ENCODE peak calls at places on chromosome 14, in nine cellular contexts. One of them, this sample, is unnamed.
A peak's percentile ranks its signal among the peaks of the same experiment; 100 is the strongest.

GRCh38 chr14:49972840-49973239 is 80.0 kb downstream of the ARF6 start:
- DNase-seq in NCI-H1048: no peak
- DNase-seq in glutamatergic neuron: no peak
- DNase-seq in stimulated activated CD4-positive, alpha-beta T cell treated with anti-CD3 and anti-CD28 coated beads, TNF-alpha, amount 100 ng/mL, for 4 hours: no peak
- DNase-seq in CD4-positive, alpha-beta memory T cell: peak; percentile 30
- DNase-seq in posterior cingulate gyrus: no peak
- DNase-seq in EH: peak; percentile 93
- DNase-seq in endothelial cell: no peak
- DNase-seq in cardiac fibroblast: peak; percentile 93
- DNase-seq in this sample: peak; percentile 92

GRCh38 chr14:24277606-24278321 is 6.4 kb upstream of the RABGGTA start:
- DNase-seq in stimulated activated CD4-positive, alpha-beta T cell treated with anti-CD3 and anti-CD28 coated beads, TNF-alpha, amount 100 ng/mL, for 4 hours: no peak
- DNase-seq in cardiac fibroblast: no peak
- DNase-seq in posterior cingulate gyrus: peak; percentile 45
- DNase-seq in CD4-positive, alpha-beta memory T cell: no peak
- DNase-seq in glutamatergic neuron: no peak
- DNase-seq in endothelial cell: no peak
- DNase-seq in EH: no peak
- DNase-seq in NCI-H1048: no peak
- DNase-seq in this sample: no peak

GRCh38 chr14:23376477-23377200 is at the start of gene CMTM5:
- DNase-seq in CD4-positive, alpha-beta memory T cell: no peak
- DNase-seq in posterior cingulate gyrus: peak; percentile 97
- DNase-seq in cardiac fibroblast: no peak
- DNase-seq in EH: no peak
- DNase-seq in stimulated activated CD4-positive, alpha-beta T cell treated with anti-CD3 and anti-CD28 coated beads, TNF-alpha, amount 100 ng/mL, for 4 hours: no peak
- DNase-seq in glutamatergic neuron: peak; percentile 50
- DNase-seq in endothelial cell: no peak
- DNase-seq in NCI-H1048: no peak
- DNase-seq in this sample: no peak

GRCh38 chr14:69685716-69686115 is 74.3 kb downstream of the SUSD6 start:
- DNase-seq in posterior cingulate gyrus: peak; percentile 84
- DNase-seq in EH: peak; percentile 24
- DNase-seq in CD4-positive, alpha-beta memory T cell: no peak
- DNase-seq in endothelial cell: no peak
- DNase-seq in NCI-H1048: no peak
- DNase-seq in cardiac fibroblast: peak; percentile 75
- DNase-seq in glutamatergic neuron: no peak
- DNase-seq in stimulated activated CD4-positive, alpha-beta T cell treated with anti-CD3 and anti-CD28 coated beads, TNF-alpha, amount 100 ng/mL, for 4 hours: no peak
- DNase-seq in this sample: peak; percentile 58

GRCh38 chr14:45199246-45199645 is 53.8 kb downstream of the MIS18BP1 start:
- DNase-seq in stimulated activated CD4-positive, alpha-beta T cell treated with anti-CD3 and anti-CD28 coated beads, TNF-alpha, amount 100 ng/mL, for 4 hours: no peak
- DNase-seq in CD4-positive, alpha-beta memory T cell: no peak
- DNase-seq in EH: peak; percentile 67
- DNase-seq in cardiac fibroblast: peak; percentile 82
- DNase-seq in NCI-H1048: no peak
- DNase-seq in endothelial cell: no peak
- DNase-seq in posterior cingulate gyrus: no peak
- DNase-seq in glutamatergic neuron: no peak
- DNase-seq in this sample: peak; percentile 79

GRCh38 chr14:64221604-64222003 is 72.6 kb downstream of the ESR2 start:
- DNase-seq in stimulated activated CD4-positive, alpha-beta T cell treated with anti-CD3 and anti-CD28 coated beads, TNF-alpha, amount 100 ng/mL, for 4 hours: no peak
- DNase-seq in NCI-H1048: no peak
- DNase-seq in posterior cingulate gyrus: no peak
- DNase-seq in cardiac fibroblast: no peak
- DNase-seq in EH: no peak
- DNase-seq in endothelial cell: no peak
- DNase-seq in CD4-positive, alpha-beta memory T cell: no peak
- DNase-seq in glutamatergic neuron: no peak
- DNase-seq in this sample: no peak

GRCh38 chr14:99733551-99734405 is 49.7 kb downstream of the CYP46A1 start:
- DNase-seq in EH: no peak
- DNase-seq in NCI-H1048: no peak
- DNase-seq in cardiac fibroblast: no peak
- DNase-seq in glutamatergic neuron: peak; percentile 19
- DNase-seq in stimulated activated CD4-positive, alpha-beta T cell treated with anti-CD3 and anti-CD28 coated beads, TNF-alpha, amount 100 ng/mL, for 4 hours: no peak
- DNase-seq in posterior cingulate gyrus: peak; percentile 68
- DNase-seq in CD4-positive, alpha-beta memory T cell: no peak
- DNase-seq in endothelial cell: peak; percentile 62
- DNase-seq in this sample: no peak

GRCh38 chr14:81408595-81408994 is 8.5 kb upstream of the STON2 start:
- DNase-seq in CD4-positive, alpha-beta memory T cell: no peak
- DNase-seq in stimulated activated CD4-positive, alpha-beta T cell treated with anti-CD3 and anti-CD28 coated beads, TNF-alpha, amount 100 ng/mL, for 4 hours: no peak
- DNase-seq in endothelial cell: no peak
- DNase-seq in EH: no peak
- DNase-seq in glutamatergic neuron: no peak
- DNase-seq in cardiac fibroblast: no peak
- DNase-seq in NCI-H1048: no peak
- DNase-seq in posterior cingulate gyrus: no peak
- DNase-seq in this sample: no peak

GRCh38 chr14:91038439-91038838 is 22.0 kb downstream of the RPS6KA5 start:
- DNase-seq in posterior cingulate gyrus: peak; percentile 70
- DNase-seq in NCI-H1048: no peak
- DNase-seq in glutamatergic neuron: no peak
- DNase-seq in stimulated activated CD4-positive, alpha-beta T cell treated with anti-CD3 and anti-CD28 coated beads, TNF-alpha, amount 100 ng/mL, for 4 hours: no peak
- DNase-seq in CD4-positive, alpha-beta memory T cell: no peak
- DNase-seq in EH: no peak
- DNase-seq in cardiac fibroblast: peak; percentile 71
- DNase-seq in endothelial cell: no peak
- DNase-seq in this sample: no peak

GRCh38 chr14:101480022-101480746 is 81.1 kb upstream of the DIO3 start:
- DNase-seq in CD4-positive, alpha-beta memory T cell: no peak
- DNase-seq in endothelial cell: no peak
- DNase-seq in cardiac fibroblast: no peak
- DNase-seq in EH: no peak
- DNase-seq in glutamatergic neuron: peak; percentile 58
- DNase-seq in NCI-H1048: no peak
- DNase-seq in posterior cingulate gyrus: no peak
- DNase-seq in stimulated activated CD4-positive, alpha-beta T cell treated with anti-CD3 and anti-CD28 coated beads, TNF-alpha, amount 100 ng/mL, for 4 hours: no peak
- DNase-seq in this sample: no peak

GRCh38 chr14:41257476-41257875 is 349.2 kb upstream of the LRFN5 start:
- DNase-seq in EH: no peak
- DNase-seq in CD4-positive, alpha-beta memory T cell: no peak
- DNase-seq in glutamatergic neuron: no peak
- DNase-seq in endothelial cell: no peak
- DNase-seq in cardiac fibroblast: no peak
- DNase-seq in NCI-H1048: no peak
- DNase-seq in posterior cingulate gyrus: no peak
- DNase-seq in stimulated activated CD4-positive, alpha-beta T cell treated with anti-CD3 and anti-CD28 coated beads, TNF-alpha, amount 100 ng/mL, for 4 hours: no peak
- DNase-seq in this sample: no peak

GRCh38 chr14:67425603-67426002 is 13.6 kb upstream of the PLEK2 start:
- DNase-seq in CD4-positive, alpha-beta memory T cell: no peak
- DNase-seq in NCI-H1048: no peak
- DNase-seq in cardiac fibroblast: no peak
- DNase-seq in posterior cingulate gyrus: no peak
- DNase-seq in stimulated activated CD4-positive, alpha-beta T cell treated with anti-CD3 and anti-CD28 coated beads, TNF-alpha, amount 100 ng/mL, for 4 hours: no peak
- DNase-seq in EH: no peak
- DNase-seq in glutamatergic neuron: no peak
- DNase-seq in endothelial cell: no peak
- DNase-seq in this sample: no peak

GRCh38 chr14:23078692-23079116 is 16.2 kb downstream of the ACIN1 start:
- DNase-seq in glutamatergic neuron: no peak
- DNase-seq in stimulated activated CD4-positive, alpha-beta T cell treated with anti-CD3 and anti-CD28 coated beads, TNF-alpha, amount 100 ng/mL, for 4 hours: no peak
- DNase-seq in NCI-H1048: no peak
- DNase-seq in cardiac fibroblast: peak; percentile 98
- DNase-seq in posterior cingulate gyrus: no peak
- DNase-seq in EH: peak; percentile 99
- DNase-seq in CD4-positive, alpha-beta memory T cell: no peak
- DNase-seq in endothelial cell: no peak
- DNase-seq in this sample: peak; percentile 98

GRCh38 chr14:96582995-96583394 is 80.8 kb downstream of the PAPOLA start:
- DNase-seq in cardiac fibroblast: no peak
- DNase-seq in posterior cingulate gyrus: no peak
- DNase-seq in glutamatergic neuron: no peak
- DNase-seq in endothelial cell: no peak
- DNase-seq in NCI-H1048: no peak
- DNase-seq in EH: no peak
- DNase-seq in stimulated activated CD4-positive, alpha-beta T cell treated with anti-CD3 and anti-CD28 coated beads, TNF-alpha, amount 100 ng/mL, for 4 hours: no peak
- DNase-seq in CD4-positive, alpha-beta memory T cell: no peak
- DNase-seq in this sample: no peak

GRCh38 chr14:72377016-72377415 is 444.8 kb downstream of the RGS6 start:
- DNase-seq in endothelial cell: no peak
- DNase-seq in glutamatergic neuron: no peak
- DNase-seq in stimulated activated CD4-positive, alpha-beta T cell treated with anti-CD3 and anti-CD28 coated beads, TNF-alpha, amount 100 ng/mL, for 4 hours: no peak
- DNase-seq in posterior cingulate gyrus: no peak
- DNase-seq in NCI-H1048: no peak
- DNase-seq in EH: no peak
- DNase-seq in cardiac fibroblast: no peak
- DNase-seq in CD4-positive, alpha-beta memory T cell: no peak
- DNase-seq in this sample: no peak

GRCh38 chr14:56812364-56813103 is 2.3 kb upstream of the OTX2 start:
- DNase-seq in endothelial cell: peak; percentile 9
- DNase-seq in EH: no peak
- DNase-seq in CD4-positive, alpha-beta memory T cell: no peak
- DNase-seq in NCI-H1048: no peak
- DNase-seq in cardiac fibroblast: no peak
- DNase-seq in posterior cingulate gyrus: no peak
- DNase-seq in stimulated activated CD4-positive, alpha-beta T cell treated with anti-CD3 and anti-CD28 coated beads, TNF-alpha, amount 100 ng/mL, for 4 hours: no peak
- DNase-seq in glutamatergic neuron: no peak
- DNase-seq in this sample: no peak

GRCh38 chr14:42112108-42112507 is 505.4 kb downstream of the LRFN5 start:
- DNase-seq in stimulated activated CD4-positive, alpha-beta T cell treated with anti-CD3 and anti-CD28 coated beads, TNF-alpha, amount 100 ng/mL, for 4 hours: no peak
- DNase-seq in EH: no peak
- DNase-seq in glutamatergic neuron: no peak
- DNase-seq in posterior cingulate gyrus: no peak
- DNase-seq in NCI-H1048: no peak
- DNase-seq in endothelial cell: no peak
- DNase-seq in cardiac fibroblast: peak; percentile 27
- DNase-seq in CD4-positive, alpha-beta memory T cell: no peak
- DNase-seq in this sample: peak; percentile 41

GRCh38 chr14:98949031-98949430 is 323.0 kb downstream of the BCL11B start:
- DNase-seq in EH: no peak
- DNase-seq in glutamatergic neuron: no peak
- DNase-seq in CD4-positive, alpha-beta memory T cell: no peak
- DNase-seq in NCI-H1048: no peak
- DNase-seq in posterior cingulate gyrus: no peak
- DNase-seq in cardiac fibroblast: no peak
- DNase-seq in stimulated activated CD4-positive, alpha-beta T cell treated with anti-CD3 and anti-CD28 coated beads, TNF-alpha, amount 100 ng/mL, for 4 hours: no peak
- DNase-seq in endothelial cell: no peak
- DNase-seq in this sample: no peak

GRCh38 chr14:96146131-96146771 is 58.4 kb upstream of the BDKRB2 start:
- DNase-seq in posterior cingulate gyrus: no peak
- DNase-seq in endothelial cell: no peak
- DNase-seq in cardiac fibroblast: peak; percentile 39
- DNase-seq in stimulated activated CD4-positive, alpha-beta T cell treated with anti-CD3 and anti-CD28 coated beads, TNF-alpha, amount 100 ng/mL, for 4 hours: no peak
- DNase-seq in NCI-H1048: no peak
- DNase-seq in CD4-positive, alpha-beta memory T cell: no peak
- DNase-seq in EH: peak; percentile 92
- DNase-seq in glutamatergic neuron: no peak
- DNase-seq in this sample: peak; percentile 70

GRCh38 chr14:22190411-22191191 is 398.4 kb downstream of the DAD1 start:
- DNase-seq in stimulated activated CD4-positive, alpha-beta T cell treated with anti-CD3 and anti-CD28 coated beads, TNF-alpha, amount 100 ng/mL, for 4 hours: no peak
- DNase-seq in endothelial cell: no peak
- DNase-seq in CD4-positive, alpha-beta memory T cell: no peak
- DNase-seq in cardiac fibroblast: peak; percentile 70
- DNase-seq in posterior cingulate gyrus: no peak
- DNase-seq in NCI-H1048: no peak
- DNase-seq in glutamatergic neuron: no peak
- DNase-seq in EH: peak; percentile 47
- DNase-seq in this sample: peak; percentile 100

GRCh38 chr14:93056840-93057585 is 58.7 kb downstream of the ITPK1 start:
- DNase-seq in NCI-H1048: no peak
- DNase-seq in cardiac fibroblast: no peak
- DNase-seq in EH: peak; percentile 94
- DNase-seq in endothelial cell: no peak
- DNase-seq in glutamatergic neuron: no peak
- DNase-seq in stimulated activated CD4-positive, alpha-beta T cell treated with anti-CD3 and anti-CD28 coated beads, TNF-alpha, amount 100 ng/mL, for 4 hours: no peak
- DNase-seq in posterior cingulate gyrus: no peak
- DNase-seq in CD4-positive, alpha-beta memory T cell: no peak
- DNase-seq in this sample: peak; percentile 23

GRCh38 chr14:71918955-71919354 is 13.3 kb upstream of the RGS6 start:
- DNase-seq in glutamatergic neuron: no peak
- DNase-seq in posterior cingulate gyrus: no peak
- DNase-seq in cardiac fibroblast: no peak
- DNase-seq in CD4-positive, alpha-beta memory T cell: no peak
- DNase-seq in endothelial cell: no peak
- DNase-seq in NCI-H1048: no peak
- DNase-seq in EH: peak; percentile 24
- DNase-seq in stimulated activated CD4-positive, alpha-beta T cell treated with anti-CD3 and anti-CD28 coated beads, TNF-alpha, amount 100 ng/mL, for 4 hours: no peak
- DNase-seq in this sample: no peak

GRCh38 chr14:39988939-39989338 is 556.7 kb upstream of the FBXO33 start:
- DNase-seq in glutamatergic neuron: no peak
- DNase-seq in posterior cingulate gyrus: no peak
- DNase-seq in NCI-H1048: no peak
- DNase-seq in CD4-positive, alpha-beta memory T cell: no peak
- DNase-seq in cardiac fibroblast: peak; percentile 22
- DNase-seq in endothelial cell: peak; percentile 11
- DNase-seq in EH: no peak
- DNase-seq in stimulated activated CD4-positive, alpha-beta T cell treated with anti-CD3 and anti-CD28 coated beads, TNF-alpha, amount 100 ng/mL, for 4 hours: no peak
- DNase-seq in this sample: no peak

GRCh38 chr14:59150990-59151389 is 37.5 kb upstream of the DAAM1 start:
- DNase-seq in glutamatergic neuron: no peak
- DNase-seq in NCI-H1048: no peak
- DNase-seq in cardiac fibroblast: no peak
- DNase-seq in EH: no peak
- DNase-seq in posterior cingulate gyrus: no peak
- DNase-seq in endothelial cell: no peak
- DNase-seq in stimulated activated CD4-positive, alpha-beta T cell treated with anti-CD3 and anti-CD28 coated beads, TNF-alpha, amount 100 ng/mL, for 4 hours: no peak
- DNase-seq in CD4-positive, alpha-beta memory T cell: no peak
- DNase-seq in this sample: no peak

GRCh38 chr14:44736326-44736725 is 225.4 kb downstream of the KLHL28 start:
- DNase-seq in cardiac fibroblast: no peak
- DNase-seq in CD4-positive, alpha-beta memory T cell: no peak
- DNase-seq in endothelial cell: no peak
- DNase-seq in stimulated activated CD4-positive, alpha-beta T cell treated with anti-CD3 and anti-CD28 coated beads, TNF-alpha, amount 100 ng/mL, for 4 hours: no peak
- DNase-seq in posterior cingulate gyrus: no peak
- DNase-seq in EH: no peak
- DNase-seq in NCI-H1048: no peak
- DNase-seq in glutamatergic neuron: no peak
- DNase-seq in this sample: no peak

GRCh38 chr14:61733972-61734371 is 28.2 kb upstream of the SNAPC1 start:
- DNase-seq in cardiac fibroblast: no peak
- DNase-seq in NCI-H1048: no peak
- DNase-seq in endothelial cell: no peak
- DNase-seq in posterior cingulate gyrus: no peak
- DNase-seq in EH: no peak
- DNase-seq in glutamatergic neuron: no peak
- DNase-seq in CD4-positive, alpha-beta memory T cell: no peak
- DNase-seq in stimulated activated CD4-positive, alpha-beta T cell treated with anti-CD3 and anti-CD28 coated beads, TNF-alpha, amount 100 ng/mL, for 4 hours: no peak
- DNase-seq in this sample: no peak